ENCODE peak calls at places on chromosome 11, in four cellular contexts. I, V, Q and M are unnamed samples.

GRCh38 chr11:65182258-65183170 is 786 bp downstream of the CAPN1 start:
- DNase-seq in I (no peak), V (no peak), Q (no peak), M (peak; percentile 82)

GRCh38 chr11:30762188-30762587 is 176.0 kb upstream of the MPPED2 start:
- DNase-seq in I (no peak), V (no peak), Q (no peak), M (no peak)

GRCh38 chr11:122170815-122171475 is 54.9 kb upstream of the BLID start:
- DNase-seq in I (no peak), V (peak; percentile 92), Q (no peak), M (no peak)

GRCh38 chr11:59069082-59069481 is 17.0 kb upstream of the GLYATL1B start:
- DNase-seq in I (no peak), V (no peak), Q (no peak), M (no peak)

GRCh38 chr11:118885831-118886571 is 2.3 kb downstream of the CXCR5 start:
- DNase-seq in I (no peak), V (no peak), Q (no peak), M (no peak)

GRCh38 chr11:70557742-70558485 is 159.6 kb downstream of the CTTN start:
- DNase-seq in I (no peak), V (no peak), Q (no peak), M (no peak)

GRCh38 chr11:75534291-75535038 is 8.7 kb upstream of the GDPD5 start:
- DNase-seq in I (no peak), V (no peak), Q (no peak), M (no peak)

GRCh38 chr11:34613015-34613414 is 7.9 kb upstream of the EHF start:
- DNase-seq in I (no peak), V (no peak), Q (no peak), M (no peak)

GRCh38 chr11:91104237-91104636 is 881.4 kb upstream of the CHORDC1 start:
- DNase-seq in I (no peak), V (peak; percentile 58), Q (no peak), M (no peak)

GRCh38 chr11:2318707-2319106 is 16.9 kb downstream of the TSPAN32 start:
- DNase-seq in I (no peak), V (no peak), Q (no peak), M (no peak)

GRCh38 chr11:61384271-61385242 is 7.8 kb upstream of the TMEM216 start:
- DNase-seq in I (no peak), V (no peak), Q (no peak), M (no peak)